ENCODE peak calls at places on chromosomes 11 and 22, in six cellular contexts. D is tibial nerve, J is mesenchymal stem cell, E is H1, X is GM23338, Q is heart left ventricle. Z is an unnamed sample. For H3K27me3 and H3K36me3, the result is how much of the 10 kb centered on the place peaks cover.

GRCh38 chr22:37427128-37427710 is at the start of gene ELFN2:
- DNase-seq in D (no peak), J (peak), E (no peak), X (peak), Q (no peak), Z (no peak)

GRCh38 chr11:44333271-44334218 is 23.6 kb upstream of the ALX4 start:
- DNase-seq in D (no peak), J (no peak), E (no peak), X (no peak), Q (no peak), Z (peak)

GRCh38 chr11:62398011-62398994 is 20.5 kb upstream of the SCGB1A1 start:
- DNase-seq in D (peak), J (peak), E (no peak), X (no peak), Q (peak), Z (no peak)

GRCh38 chr11:114188851-114189570 is 107.2 kb upstream of the NNMT start:
- DNase-seq in D (no peak), J (no peak), E (no peak), X (no peak), Q (no peak), Z (no peak)

GRCh38 chr22:27990879-27991278 is 71.8 kb upstream of the PITPNB start:
- DNase-seq in D (peak), J (peak), E (peak), X (peak), Q (peak), Z (no peak)

GRCh38 chr22:44362249-44363040 is 49.7 kb upstream of the SHISAL1 start:
- DNase-seq in D (no peak), J (no peak), E (no peak), X (no peak), Q (no peak), Z (no peak)

GRCh38 chr22:42376721-42377177 is 55.5 kb downstream of the NFAM1 start:
- DNase-seq in D (peak), J (peak), E (no peak), X (peak), Q (peak), Z (no peak)

GRCh38 chr11:78023426-78023825 is 350 bp upstream of the KCTD14 start:
- DNase-seq in D (no peak), J (no peak), E (no peak), X (no peak), Q (no peak), Z (no peak)

GRCh38 chr11:67522844-67523555 is at the start of gene CABP2:
- DNase-seq in D (no peak), J (no peak), E (no peak), X (no peak), Q (no peak), Z (no peak)

GRCh38 chr11:134639586-134640330 is 227.7 kb upstream of the B3GAT1 start:
- DNase-seq in D (no peak), J (no peak), E (no peak), X (no peak), Q (no peak), Z (peak)
- H3K27me3 ChIP-seq in D (under half), J (under half), E (under half), X (under half), Q (under half), Z (under half)

GRCh38 chr22:21694394-21694793 is 28.6 kb downstream of the PPIL2 start:
- DNase-seq in D (no peak), J (no peak), E (no peak), X (no peak), Q (no peak), Z (no peak)
- H3K36me3 ChIP-seq in D (under half), J (half or more), E (under half), X (under half), Q (half or more), Z (under half)

DNA sequence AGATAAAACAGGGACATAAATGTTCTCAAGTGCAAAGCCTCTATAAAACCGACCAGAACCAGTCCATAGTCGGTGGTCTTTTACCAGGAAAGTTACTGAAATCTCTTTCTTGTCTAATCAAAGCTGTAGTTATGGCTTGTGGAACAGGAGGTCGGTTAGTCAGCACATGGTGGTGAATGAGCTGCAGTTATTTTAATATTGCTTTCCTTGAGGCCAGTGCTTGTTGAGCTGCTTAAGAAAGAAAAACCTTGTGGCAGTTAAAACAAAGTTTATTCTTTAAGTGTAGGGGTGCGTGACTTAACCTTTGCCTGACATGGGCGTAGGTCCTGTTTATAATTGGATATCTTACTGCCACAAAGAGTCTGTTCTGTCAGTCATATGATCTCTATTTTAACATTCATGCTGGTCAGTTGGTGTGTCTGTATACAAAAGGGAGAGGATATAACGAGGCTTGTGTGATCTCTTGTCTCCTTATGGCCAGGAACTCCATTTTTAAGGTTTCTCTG is 19.7 kb downstream of the CNTF start:
- DNase-seq in D (no peak), J (no peak), E (no peak), X (no peak), Q (no peak), Z (no peak)
- H3K27me3 ChIP-seq in D (under half), J (under half), E (under half), X (under half), Q (under half), Z (under half)

DNA sequence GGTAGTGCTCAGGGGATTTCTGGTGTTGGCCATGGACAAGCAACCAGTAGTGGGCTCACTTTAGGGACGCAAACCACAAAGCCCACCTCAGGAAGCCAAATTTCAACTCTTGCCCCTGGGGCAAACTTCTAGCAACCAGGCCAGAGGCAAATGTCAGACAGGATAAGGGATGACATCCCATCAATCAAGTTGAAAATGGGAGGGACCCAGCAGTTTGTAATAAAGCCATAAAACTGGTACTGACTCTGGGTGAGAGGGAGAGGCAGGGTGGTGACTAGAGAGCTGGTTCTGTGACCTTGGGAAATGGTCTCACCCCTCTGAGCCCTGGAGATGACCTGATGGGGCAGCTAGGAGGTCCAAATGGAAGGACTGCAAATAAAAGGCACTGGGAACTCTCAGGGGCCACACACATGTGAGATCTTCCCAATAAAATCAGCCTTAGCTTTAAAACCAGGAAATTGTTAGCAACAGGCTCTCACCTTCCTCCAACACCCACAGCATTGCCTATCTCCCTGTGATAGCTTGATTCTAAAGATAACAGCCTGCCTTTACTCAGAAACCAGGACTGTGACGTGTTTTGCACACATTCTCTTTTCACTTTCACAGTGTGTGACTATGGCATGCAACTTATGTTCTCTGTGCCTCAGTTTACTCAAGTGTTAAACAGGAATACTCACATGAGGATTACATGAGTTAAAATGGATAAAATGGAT is 6.4 kb upstream of the TBC1D10A start:
- DNase-seq in D (no peak), J (no peak), E (no peak), X (no peak), Q (no peak), Z (no peak)
- H3K36me3 ChIP-seq in D (under half), J (half or more), E (half or more), X (under half), Q (half or more), Z (under half)

GRCh38 chr11:68652683-68653156 is 31.6 kb upstream of the GAL start:
- DNase-seq in D (no peak), J (no peak), E (no peak), X (no peak), Q (no peak), Z (no peak)
- H3K27me3 ChIP-seq in D (under half), J (half or more), E (under half), X (under half), Q (under half), Z (under half)

GRCh38 chr11:46370253-46370652 is 11.2 kb upstream of the MDK start:
- DNase-seq in D (no peak), J (no peak), E (no peak), X (no peak), Q (no peak), Z (no peak)
- H3K36me3 ChIP-seq in D (under half), J (half or more), E (under half), X (under half), Q (half or more), Z (under half)

DNA sequence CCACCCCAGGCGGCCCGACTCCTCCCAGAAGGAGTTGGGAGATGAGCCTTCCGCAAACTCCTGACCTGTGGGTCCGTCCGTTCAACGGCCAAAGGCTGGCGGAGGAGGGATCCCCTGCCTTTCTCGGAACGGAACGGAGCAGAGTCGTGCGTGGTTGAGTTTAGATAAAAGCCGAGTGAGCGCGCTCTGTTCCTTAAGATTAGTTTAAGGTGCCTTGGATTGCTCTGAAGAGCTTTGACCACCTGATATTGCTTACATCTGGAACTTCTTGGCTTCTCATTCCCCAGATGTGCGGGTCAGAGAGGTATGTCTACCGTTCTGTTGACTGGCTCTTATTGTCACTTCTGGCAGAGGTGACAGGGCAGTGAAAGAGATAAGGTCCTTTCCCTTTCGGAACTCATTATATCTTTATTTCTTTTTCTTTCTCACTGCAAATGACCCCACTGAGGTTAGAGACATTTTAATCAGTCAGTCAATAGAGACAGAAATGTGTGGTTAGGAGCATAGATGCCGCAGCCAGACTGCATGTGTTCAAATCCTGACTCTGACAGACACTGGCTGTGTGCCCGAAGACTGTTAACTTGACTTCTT is at the start of gene TRIM6:
- DNase-seq in D (peak), J (peak), E (peak), X (peak), Q (peak), Z (peak)
- H3K27me3 ChIP-seq in D (under half), J (under half), E (under half), X (under half), Q (under half), Z (under half)

GRCh38 chr11:12240669-12241068 is 130.3 kb downstream of the MICAL2 start:
- DNase-seq in D (no peak), J (no peak), E (no peak), X (no peak), Q (no peak), Z (no peak)
- H3K36me3 ChIP-seq in D (under half), J (under half), E (under half), X (under half), Q (half or more), Z (under half)

GRCh38 chr11:69862797-69863543 is 43.8 kb upstream of the FGF3 start:
- DNase-seq in D (no peak), J (no peak), E (no peak), X (no peak), Q (no peak), Z (no peak)
- H3K27me3 ChIP-seq in D (under half), J (half or more), E (under half), X (under half), Q (under half), Z (under half)

DNA sequence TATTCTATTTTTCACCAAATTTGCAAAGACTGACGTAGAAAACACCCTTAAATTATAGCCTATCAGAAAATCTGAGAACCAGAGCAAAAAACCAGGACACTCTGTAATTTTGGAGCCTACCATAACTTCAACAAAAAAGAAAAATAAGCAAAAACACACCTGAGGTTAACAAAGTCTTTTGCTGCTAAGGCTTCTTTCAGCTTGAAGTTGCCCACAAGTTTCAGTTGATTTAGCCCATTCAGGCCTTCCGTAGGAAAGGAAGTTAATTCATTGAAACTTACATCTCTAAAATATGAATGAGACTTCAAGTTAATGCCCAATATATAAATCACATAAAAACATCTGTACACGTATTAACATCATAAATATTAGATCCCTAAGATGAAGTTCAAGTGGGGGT is 10.4 kb upstream of the CCDC34 start:
- DNase-seq in D (no peak), J (no peak), E (no peak), X (no peak), Q (no peak), Z (no peak)
- H3K36me3 ChIP-seq in D (under half), J (under half), E (half or more), X (under half), Q (half or more), Z (under half)

Z was measured in bronchial epithelial cell.